ENCODE peak calls at places on chromosomes 11 and 22, in nine cellular contexts. U is cardiac muscle cell, H is esophagus muscularis mucosa, L is endothelial cell, W is choroid plexus epithelial cell, Y is A549, S is lower lobe of right lung, F is transverse colon, B is prostate gland. T is an unnamed sample.

GRCh38 chr22:23829845-23830372 is 8.9 kb downstream of the DERL3 start:
- DNase-seq in L (no peak), W (peak; percentile 90), U (no peak), B (no peak), F (no peak), Y (no peak), S (no peak), H (no peak), T (no peak)

GRCh38 chr11:45361551-45361950 is 75.4 kb upstream of the SYT13 start:
- DNase-seq in W (no peak), U (no peak), Y (no peak), L (no peak), H (no peak), F (no peak), S (no peak), B (no peak), T (no peak)

GRCh38 chr22:30038219-30038618 is 42.0 kb upstream of the HORMAD2 start:
- DNase-seq in S (no peak), B (no peak), W (peak; percentile 94), L (no peak), H (no peak), Y (peak; percentile 38), F (no peak), U (no peak), T (no peak)

GRCh38 chr22:16949561-16949960 is 58.5 kb downstream of the GAB4 start:
- DNase-seq in S (no peak), F (no peak), W (no peak), Y (no peak), L (no peak), H (no peak), B (peak; percentile 7), U (no peak), T (no peak)

GRCh38 chr11:1659478-1659877 is 29.9 kb downstream of the KRTAP5-5 start:
- DNase-seq in W (no peak), Y (no peak), L (no peak), B (no peak), U (no peak), F (no peak), S (peak; percentile 32), H (no peak), T (no peak)

GRCh38 chr11:96200243-96200642 is 142.8 kb downstream of the MAML2 start:
- DNase-seq in B (no peak), U (no peak), L (no peak), W (peak; percentile 96), Y (peak; percentile 19), S (no peak), H (no peak), F (no peak), T (no peak)

GRCh38 chr11:121134758-121135312 is 33.8 kb downstream of the TECTA start:
- DNase-seq in L (no peak), W (no peak), Y (no peak), B (no peak), U (no peak), S (no peak), H (no peak), F (no peak), T (no peak)

GRCh38 chr11:28043930-28044709 is 63.8 kb downstream of the KIF18A start:
- DNase-seq in B (no peak), Y (peak; percentile 66), L (no peak), S (no peak), W (no peak), F (no peak), H (no peak), U (no peak), T (no peak)

DNA sequence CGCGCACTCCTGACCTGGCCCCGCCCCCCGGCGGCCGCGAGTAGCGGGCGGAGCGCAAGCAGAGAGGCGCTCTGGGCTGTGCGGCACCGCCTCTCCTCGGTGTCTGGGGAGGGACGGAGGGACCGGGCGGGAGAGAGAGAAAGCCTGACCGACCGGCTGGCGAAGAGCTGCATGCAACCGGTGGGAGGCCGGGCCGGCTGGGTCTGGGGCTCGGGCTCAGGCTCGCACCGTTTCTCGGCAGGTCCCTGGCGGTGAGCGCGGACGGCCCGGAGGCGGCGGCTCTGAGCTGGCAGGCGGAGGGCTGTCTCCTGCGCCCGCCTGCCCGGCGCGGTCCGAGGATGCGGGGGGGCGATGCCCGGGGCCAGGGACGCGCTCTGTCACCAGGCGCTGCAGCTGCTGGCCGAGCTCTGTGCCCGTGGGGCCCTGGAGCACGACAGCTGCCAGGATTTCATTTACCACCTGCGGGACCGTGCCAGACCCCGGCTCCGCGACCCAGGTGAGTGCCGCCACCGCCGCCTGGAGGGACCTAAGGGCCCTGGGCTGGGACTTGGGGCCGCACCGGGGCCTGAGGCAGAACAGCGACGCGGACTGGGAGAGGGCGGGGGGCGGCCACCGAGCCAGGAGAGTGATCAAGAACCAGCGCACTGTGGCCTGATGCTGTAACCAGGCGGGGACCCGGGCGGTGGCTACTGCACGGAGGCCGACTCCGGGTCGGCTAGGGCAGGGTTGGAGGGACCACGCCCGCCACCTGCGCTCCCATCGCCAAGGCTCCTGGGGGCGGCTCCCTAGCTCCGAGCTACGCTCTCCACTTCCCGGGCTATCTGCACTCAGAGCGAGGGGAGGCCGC is at the start of gene SYT9:
- DNase-seq in Y (peak; percentile 21), S (peak; percentile 62), W (peak; percentile 24), H (no peak), U (peak; percentile 84), L (peak; percentile 55), F (peak; percentile 14), B (peak; percentile 37), T (no peak)
- TF ChIP-seq CTCF in Y (no peak), S (no peak), W (no peak), H (no peak), U (no peak), L (no peak), F (no peak), B (peak; percentile 10), T (peak; percentile 11)

GRCh38 chr11:7571640-7572000 is 57.8 kb downstream of the PPFIBP2 start:
- DNase-seq in B (peak; percentile 76), W (peak; percentile 79), S (peak; percentile 59), H (no peak), U (peak; percentile 77), F (peak; percentile 82), Y (peak; percentile 79), L (peak; percentile 79), T (no peak)
- TF ChIP-seq CTCF in B (peak; percentile 95), W (peak; percentile 99), S (peak; percentile 91), H (peak; percentile 96), U (peak; percentile 98), F (peak; percentile 94), Y (peak; percentile 98), L (peak; percentile 93), T (peak; percentile 85)

DNA sequence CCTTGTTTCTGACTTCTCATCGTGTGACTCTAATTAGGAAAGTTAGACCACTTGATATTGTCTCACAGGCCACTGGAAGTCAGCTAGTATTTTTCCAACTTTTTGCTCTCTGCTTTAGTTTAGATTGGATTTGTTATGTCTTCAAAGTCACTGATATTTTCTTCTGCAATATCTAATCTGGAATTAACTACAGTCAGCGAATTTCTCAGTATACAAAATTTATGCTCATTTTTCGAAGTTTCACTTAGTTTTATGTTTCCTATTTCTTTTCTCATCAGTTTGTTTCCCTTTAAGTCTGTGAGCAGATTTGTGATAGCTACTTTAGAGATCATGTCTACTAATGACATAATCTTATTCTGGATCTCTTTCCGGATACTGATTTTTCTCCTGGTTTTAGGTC is 1027.2 kb upstream of the CNTN5 start:
- DNase-seq in S (no peak), B (no peak), F (no peak), U (no peak), H (no peak), L (no peak), W (no peak), Y (no peak), T (no peak)
- TF ChIP-seq CTCF in S (no peak), B (no peak), F (no peak), U (no peak), H (no peak), L (no peak), W (no peak), Y (no peak), T (no peak)

GRCh38 chr11:115912484-115912945 is 408.3 kb upstream of the CADM1 start:
- DNase-seq in B (no peak), U (peak; percentile 42), W (no peak), Y (no peak), H (no peak), S (no peak), F (no peak), L (peak; percentile 25), T (no peak)
- TF ChIP-seq CTCF in B (no peak), U (no peak), W (no peak), Y (no peak), H (no peak), S (no peak), F (no peak), L (no peak), T (peak; percentile 30)

DNA sequence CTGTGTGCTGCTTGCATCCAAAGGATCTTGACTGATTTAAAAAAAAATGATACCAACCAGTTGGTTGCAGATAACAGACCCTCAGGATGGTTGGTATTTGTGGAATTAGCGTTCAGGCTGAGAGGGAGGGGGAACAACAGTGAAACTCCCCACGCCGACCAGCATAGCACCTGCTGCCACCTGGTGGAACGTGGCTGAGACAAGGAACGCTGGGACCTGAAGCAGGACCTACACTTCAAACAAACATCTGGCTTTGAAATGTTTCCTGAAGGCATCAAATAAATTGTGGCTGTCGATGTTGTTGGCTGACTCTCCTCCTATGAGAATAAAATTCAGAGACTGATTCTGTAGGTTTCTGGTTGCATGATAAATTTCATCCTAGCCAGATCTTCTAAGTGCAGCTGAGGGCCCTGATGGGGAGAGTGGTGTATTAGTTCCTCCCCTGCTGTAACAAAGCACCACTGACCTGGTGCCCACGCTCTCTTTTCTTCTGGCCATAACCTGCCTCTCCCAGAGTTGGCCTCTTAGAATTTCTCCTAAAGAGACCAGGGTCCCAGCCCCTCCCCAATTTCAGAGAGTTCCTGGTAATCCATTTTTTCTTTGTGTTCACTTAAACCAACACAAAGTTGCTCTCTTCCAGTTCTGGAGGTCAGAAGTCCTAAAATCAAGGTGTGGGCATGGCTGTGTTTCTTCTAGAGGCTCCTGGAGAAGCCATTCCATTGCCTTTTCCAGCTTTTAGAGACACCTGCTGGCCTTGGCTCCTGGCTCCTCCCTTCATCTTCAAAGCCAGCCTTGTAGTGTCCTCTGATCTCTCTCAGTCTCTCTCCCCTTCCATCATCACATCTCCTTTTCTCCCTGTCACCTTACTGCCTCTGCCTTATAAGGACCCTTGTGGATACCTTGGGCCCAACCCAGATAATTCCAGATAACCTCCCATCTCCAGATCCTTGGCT is 17.3 kb downstream of the APOL2 start:
- DNase-seq in U (peak; percentile 70), F (peak; percentile 59), Y (peak; percentile 39), B (peak; percentile 73), S (peak; percentile 69), H (no peak), W (peak; percentile 63), L (peak; percentile 53), T (no peak)
- TF ChIP-seq CTCF in U (peak; percentile 73), F (peak; percentile 53), Y (peak; percentile 56), B (peak; percentile 84), S (peak; percentile 68), H (peak; percentile 60), W (peak; percentile 85), L (peak; percentile 25), T (peak; percentile 81)

GRCh38 chr11:107683807-107684206 is 28.0 kb downstream of the SLN start:
- DNase-seq in B (no peak), H (no peak), W (no peak), S (no peak), L (peak; percentile 9), F (no peak), Y (peak; percentile 31), U (no peak), T (no peak)
- TF ChIP-seq CTCF in B (no peak), H (peak; percentile 18), W (peak; percentile 58), S (no peak), L (peak; percentile 76), F (no peak), Y (no peak), U (peak; percentile 34), T (no peak)

GRCh38 chr11:57546869-57547518 is 9.6 kb downstream of the SMTNL1 start:
- DNase-seq in F (no peak), U (no peak), L (no peak), B (no peak), H (no peak), W (peak; percentile 63), Y (peak; percentile 50), S (no peak), T (no peak)
- TF ChIP-seq CTCF in F (no peak), U (peak; percentile 19), L (no peak), B (no peak), H (no peak), W (peak; percentile 33), Y (no peak), S (no peak), T (no peak)